ENCODE peak calls at places on chromosomes 6 and 20, in four cellular contexts. E is ascending aorta, Q is HFFc6, L is colonic mucosa. F is an unnamed sample.

GRCh38 chr6:43510827-43511163 is 649 bp upstream of the LRRC73 start:
- DNase-seq in L (peak; percentile 77), Q (no peak), E (no peak), F (no peak)

GRCh38 chr6:107707346-107708270 is 116.5 kb downstream of the SCML4 start:
- DNase-seq in L (no peak), Q (no peak), E (no peak), F (no peak)

GRCh38 chr6:156250593-156250992 is 526.6 kb upstream of the ARID1B start:
- DNase-seq in Q (no peak), L (no peak), E (no peak), F (no peak)

GRCh38 chr20:46350986-46351267 is 42.6 kb upstream of the CDH22 start:
- DNase-seq in E (no peak), L (no peak), Q (no peak), F (no peak)

GRCh38 chr20:45304464-45304999 is 2.1 kb upstream of the RBPJL start:
- DNase-seq in L (no peak), Q (no peak), E (no peak), F (no peak)

GRCh38 chr6:82712826-82713225 is 349.2 kb downstream of the TPBG start:
- DNase-seq in L (no peak), Q (no peak), E (no peak), F (no peak)

GRCh38 chr6:16947461-16948159 is 154.2 kb upstream of the STMND1 start:
- DNase-seq in L (peak; percentile 33), E (no peak), Q (peak; percentile 98), F (no peak)

GRCh38 chr20:49790077-49790798 is 22.4 kb upstream of the SLC9A8 start:
- DNase-seq in Q (peak; percentile 88), E (no peak), L (no peak), F (no peak)

GRCh38 chr6:154638369-154638768 is 94.8 kb upstream of the SCAF8 start:
- DNase-seq in L (no peak), Q (no peak), E (no peak), F (no peak)

GRCh38 chr6:154509421-154510143 is 903 bp downstream of the CNKSR3 start:
- DNase-seq in E (no peak), Q (no peak), L (peak; percentile 48), F (no peak)

GRCh38 chr6:169188051-169188863 is 65.4 kb downstream of the THBS2 start:
- DNase-seq in E (peak; percentile 61), Q (peak; percentile 73), L (no peak), F (no peak)

GRCh38 chr6:21971540-21971939 is 325.3 kb downstream of the PRL start:
- DNase-seq in L (no peak), Q (no peak), E (no peak), F (no peak)

GRCh38 chr6:21967282-21967681 is 329.6 kb downstream of the PRL start:
- DNase-seq in L (no peak), E (no peak), Q (no peak), F (no peak)

GRCh38 chr6:21972516-21972915 is 324.3 kb downstream of the PRL start:
- DNase-seq in Q (no peak), E (no peak), L (no peak), F (no peak)

GRCh38 chr6:21969192-21969591 is 327.6 kb downstream of the PRL start:
- DNase-seq in E (no peak), L (no peak), Q (no peak), F (no peak)

GRCh38 chr6:21970560-21970959 is 326.3 kb downstream of the PRL start:
- DNase-seq in Q (no peak), L (no peak), E (no peak), F (no peak)
- TF ChIP-seq CTCF in Q (no peak), L (no peak), E (no peak), F (no peak)

GRCh38 chr6:37566209-37566859 is 66.6 kb upstream of the CCDC167 start:
- DNase-seq in L (peak; percentile 34), E (no peak), Q (no peak), F (no peak)
- TF ChIP-seq CTCF in L (peak; percentile 80), E (peak; percentile 92), Q (peak; percentile 86), F (peak; percentile 17)

GRCh38 chr20:38726849-38727601 is 2.7 kb downstream of the SLC32A1 start:
- DNase-seq in Q (no peak), L (peak; percentile 30), E (no peak), F (no peak)
- TF ChIP-seq CTCF in Q (peak; percentile 35), L (no peak), E (no peak), F (no peak)

GRCh38 chr20:53099851-53100250 is 127.7 kb downstream of the TSHZ2 start:
- DNase-seq in Q (no peak), E (no peak), L (no peak), F (no peak)

GRCh38 chr20:53100476-53100911 is 128.3 kb downstream of the TSHZ2 start:
- DNase-seq in E (no peak), Q (no peak), L (no peak), F (no peak)

GRCh38 chr20:53092772-53093171 is 120.6 kb downstream of the TSHZ2 start:
- DNase-seq in E (no peak), Q (no peak), L (no peak), F (no peak)

GRCh38 chr20:53102361-53102760 is 130.2 kb downstream of the TSHZ2 start:
- DNase-seq in E (no peak), L (no peak), Q (no peak), F (no peak)

DNA sequence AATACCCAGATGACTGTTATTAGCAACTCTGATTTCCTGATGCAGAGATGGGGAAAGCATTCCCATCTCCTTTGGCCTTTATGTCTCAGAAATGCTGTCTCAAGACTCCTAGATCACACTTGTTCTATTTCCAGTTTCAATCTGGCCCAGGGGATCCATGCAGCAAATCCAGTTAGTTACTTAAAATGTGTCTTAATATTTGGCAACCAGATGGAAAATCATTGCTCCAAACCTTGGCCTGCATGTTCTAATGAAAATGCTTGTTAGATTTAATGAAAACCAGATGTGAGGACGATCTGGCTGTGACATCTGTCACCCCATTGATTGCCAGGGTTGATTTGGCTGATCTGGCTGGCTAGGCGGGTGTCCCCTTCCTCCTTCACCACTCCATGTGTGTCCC is 125.2 kb downstream of the TSHZ2 start:
- DNase-seq in Q (no peak), E (no peak), L (no peak), F (no peak)
- TF ChIP-seq CTCF in Q (no peak), E (no peak), L (no peak), F (no peak)

F was measured in omental fat pad.